ENCODE peak calls at places on chromosomes 11 and 22, in nine cellular contexts. One of them, this sample, is unnamed.

GRCh38 chr22:30422481-30423295 is 2.9 kb upstream of the MTFP1 start:
- DNase-seq in upper lobe of right lung: peak; percentile 80
- DNase-seq in endodermal cell: peak; percentile 92
- DNase-seq in right lobe of liver: peak; percentile 73
- DNase-seq in naive thymus-derived CD4-positive, alpha-beta T cell: no peak
- DNase-seq in DND-41: peak; percentile 33
- DNase-seq in skeletal muscle cell: peak; percentile 96
- DNase-seq in GM12865: no peak
- DNase-seq in NT2/D1: peak; percentile 43
- DNase-seq in this sample: no peak

GRCh38 chr22:24285245-24285644 is 14.6 kb downstream of the SPECC1L start:
- DNase-seq in upper lobe of right lung: no peak
- DNase-seq in endodermal cell: no peak
- DNase-seq in right lobe of liver: no peak
- DNase-seq in naive thymus-derived CD4-positive, alpha-beta T cell: no peak
- DNase-seq in DND-41: no peak
- DNase-seq in skeletal muscle cell: no peak
- DNase-seq in GM12865: peak; percentile 60
- DNase-seq in NT2/D1: no peak
- DNase-seq in this sample: peak; percentile 57

GRCh38 chr11:112394304-112394703 is 133.6 kb upstream of the PLET1 start:
- DNase-seq in upper lobe of right lung: no peak
- DNase-seq in endodermal cell: no peak
- DNase-seq in right lobe of liver: no peak
- DNase-seq in naive thymus-derived CD4-positive, alpha-beta T cell: no peak
- DNase-seq in DND-41: no peak
- DNase-seq in skeletal muscle cell: no peak
- DNase-seq in GM12865: no peak
- DNase-seq in NT2/D1: no peak
- DNase-seq in this sample: no peak

GRCh38 chr11:15471709-15472404 is 357.1 kb downstream of the INSC start:
- DNase-seq in upper lobe of right lung: no peak
- DNase-seq in endodermal cell: peak; percentile 57
- DNase-seq in right lobe of liver: no peak
- DNase-seq in naive thymus-derived CD4-positive, alpha-beta T cell: no peak
- DNase-seq in DND-41: no peak
- DNase-seq in skeletal muscle cell: no peak
- DNase-seq in GM12865: no peak
- DNase-seq in NT2/D1: no peak
- DNase-seq in this sample: no peak

GRCh38 chr22:22942511-22943329 is 55.1 kb downstream of the IGLL5 start:
- DNase-seq in upper lobe of right lung: peak; percentile 67
- DNase-seq in endodermal cell: peak; percentile 94
- DNase-seq in right lobe of liver: peak; percentile 51
- DNase-seq in naive thymus-derived CD4-positive, alpha-beta T cell: peak; percentile 31
- DNase-seq in DND-41: peak; percentile 91
- DNase-seq in skeletal muscle cell: no peak
- DNase-seq in GM12865: peak; percentile 94
- DNase-seq in NT2/D1: peak; percentile 46
- DNase-seq in this sample: peak; percentile 65

GRCh38 chr11:37657645-37658044 is 1059.6 kb upstream of the RAG2 start:
- DNase-seq in upper lobe of right lung: no peak
- DNase-seq in endodermal cell: no peak
- DNase-seq in right lobe of liver: no peak
- DNase-seq in naive thymus-derived CD4-positive, alpha-beta T cell: no peak
- DNase-seq in DND-41: no peak
- DNase-seq in skeletal muscle cell: no peak
- DNase-seq in GM12865: no peak
- DNase-seq in NT2/D1: no peak
- DNase-seq in this sample: no peak

GRCh38 chr11:93648168-93648567 is 13.3 kb upstream of the CEP295 start:
- DNase-seq in upper lobe of right lung: no peak
- DNase-seq in endodermal cell: no peak
- DNase-seq in right lobe of liver: no peak
- DNase-seq in naive thymus-derived CD4-positive, alpha-beta T cell: no peak
- DNase-seq in DND-41: no peak
- DNase-seq in skeletal muscle cell: no peak
- DNase-seq in GM12865: peak; percentile 46
- DNase-seq in NT2/D1: peak; percentile 11
- DNase-seq in this sample: peak; percentile 27

GRCh38 chr11:61747389-61748285 is 4.8 kb upstream of the MYRF start:
- DNase-seq in upper lobe of right lung: peak; percentile 88
- DNase-seq in endodermal cell: peak; percentile 95
- DNase-seq in right lobe of liver: peak; percentile 85
- DNase-seq in naive thymus-derived CD4-positive, alpha-beta T cell: no peak
- DNase-seq in DND-41: peak; percentile 29
- DNase-seq in skeletal muscle cell: no peak
- DNase-seq in GM12865: peak; percentile 70
- DNase-seq in NT2/D1: peak; percentile 59
- DNase-seq in this sample: no peak

GRCh38 chr22:30326704-30327362 is at the start of gene TBC1D10A:
- DNase-seq in upper lobe of right lung: peak; percentile 96
- DNase-seq in endodermal cell: peak; percentile 98
- DNase-seq in right lobe of liver: peak; percentile 94
- DNase-seq in naive thymus-derived CD4-positive, alpha-beta T cell: peak; percentile 88
- DNase-seq in DND-41: peak; percentile 93
- DNase-seq in skeletal muscle cell: peak; percentile 67
- DNase-seq in GM12865: peak; percentile 98
- DNase-seq in NT2/D1: peak; percentile 86
- DNase-seq in this sample: peak; percentile 89

GRCh38 chr11:109799604-109800003 is 293.6 kb upstream of the ZC3H12C start:
- DNase-seq in upper lobe of right lung: no peak
- DNase-seq in endodermal cell: no peak
- DNase-seq in right lobe of liver: no peak
- DNase-seq in naive thymus-derived CD4-positive, alpha-beta T cell: no peak
- DNase-seq in DND-41: no peak
- DNase-seq in skeletal muscle cell: no peak
- DNase-seq in GM12865: no peak
- DNase-seq in NT2/D1: no peak
- DNase-seq in this sample: no peak

GRCh38 chr22:29073618-29074275 is 912 bp downstream of the KREMEN1 start:
- DNase-seq in upper lobe of right lung: peak; percentile 80
- DNase-seq in endodermal cell: peak; percentile 88
- DNase-seq in right lobe of liver: peak; percentile 65
- DNase-seq in naive thymus-derived CD4-positive, alpha-beta T cell: no peak
- DNase-seq in DND-41: peak; percentile 50
- DNase-seq in skeletal muscle cell: no peak
- DNase-seq in GM12865: no peak
- DNase-seq in NT2/D1: no peak
- DNase-seq in this sample: no peak

GRCh38 chr11:110069158-110069737 is 23.9 kb upstream of the ZC3H12C start:
- DNase-seq in upper lobe of right lung: no peak
- DNase-seq in endodermal cell: no peak
- DNase-seq in right lobe of liver: peak; percentile 63
- DNase-seq in naive thymus-derived CD4-positive, alpha-beta T cell: no peak
- DNase-seq in DND-41: no peak
- DNase-seq in skeletal muscle cell: peak; percentile 86
- DNase-seq in GM12865: peak; percentile 37
- DNase-seq in NT2/D1: no peak
- DNase-seq in this sample: peak; percentile 21

GRCh38 chr22:29727248-29727551 is 7.4 kb downstream of the CABP7 start:
- DNase-seq in upper lobe of right lung: peak; percentile 71
- DNase-seq in endodermal cell: peak; percentile 92
- DNase-seq in right lobe of liver: peak; percentile 51
- DNase-seq in naive thymus-derived CD4-positive, alpha-beta T cell: no peak
- DNase-seq in DND-41: peak; percentile 48
- DNase-seq in skeletal muscle cell: no peak
- DNase-seq in GM12865: peak; percentile 20
- DNase-seq in NT2/D1: peak; percentile 66
- DNase-seq in this sample: no peak

GRCh38 chr11:108713076-108713790 is 48.4 kb downstream of the DDX10 start:
- DNase-seq in upper lobe of right lung: no peak
- DNase-seq in endodermal cell: no peak
- DNase-seq in right lobe of liver: no peak
- DNase-seq in naive thymus-derived CD4-positive, alpha-beta T cell: no peak
- DNase-seq in DND-41: no peak
- DNase-seq in skeletal muscle cell: no peak
- DNase-seq in GM12865: peak; percentile 41
- DNase-seq in NT2/D1: no peak
- DNase-seq in this sample: no peak

GRCh38 chr11:27388869-27389268 is 25.9 kb upstream of the CCDC34 start:
- DNase-seq in upper lobe of right lung: no peak
- DNase-seq in endodermal cell: no peak
- DNase-seq in right lobe of liver: no peak
- DNase-seq in naive thymus-derived CD4-positive, alpha-beta T cell: no peak
- DNase-seq in DND-41: no peak
- DNase-seq in skeletal muscle cell: no peak
- DNase-seq in GM12865: no peak
- DNase-seq in NT2/D1: no peak
- DNase-seq in this sample: no peak

GRCh38 chr11:125170001-125170405 is 5.5 kb downstream of the PKNOX2 start:
- DNase-seq in upper lobe of right lung: no peak
- DNase-seq in endodermal cell: no peak
- DNase-seq in right lobe of liver: no peak
- DNase-seq in naive thymus-derived CD4-positive, alpha-beta T cell: no peak
- DNase-seq in DND-41: no peak
- DNase-seq in skeletal muscle cell: no peak
- DNase-seq in GM12865: no peak
- DNase-seq in NT2/D1: no peak
- DNase-seq in this sample: no peak

GRCh38 chr22:49861642-49862407 is 8.2 kb downstream of the ZBED4 start:
- DNase-seq in upper lobe of right lung: peak; percentile 40
- DNase-seq in endodermal cell: no peak
- DNase-seq in right lobe of liver: no peak
- DNase-seq in naive thymus-derived CD4-positive, alpha-beta T cell: no peak
- DNase-seq in DND-41: no peak
- DNase-seq in skeletal muscle cell: no peak
- DNase-seq in GM12865: no peak
- DNase-seq in NT2/D1: no peak
- DNase-seq in this sample: no peak

GRCh38 chr22:37464181-37464580 is 22.0 kb downstream of the MFNG start:
- DNase-seq in upper lobe of right lung: no peak
- DNase-seq in endodermal cell: no peak
- DNase-seq in right lobe of liver: no peak
- DNase-seq in naive thymus-derived CD4-positive, alpha-beta T cell: no peak
- DNase-seq in DND-41: no peak
- DNase-seq in skeletal muscle cell: no peak
- DNase-seq in GM12865: peak; percentile 78
- DNase-seq in NT2/D1: no peak
- DNase-seq in this sample: no peak

GRCh38 chr11:94814238-94814976 is 46.3 kb downstream of the AMOTL1 start:
- DNase-seq in upper lobe of right lung: no peak
- DNase-seq in endodermal cell: no peak
- DNase-seq in right lobe of liver: no peak
- DNase-seq in naive thymus-derived CD4-positive, alpha-beta T cell: no peak
- DNase-seq in DND-41: no peak
- DNase-seq in skeletal muscle cell: no peak
- DNase-seq in GM12865: no peak
- DNase-seq in NT2/D1: no peak
- DNase-seq in this sample: no peak

GRCh38 chr11:34823197-34823596 is 93.0 kb downstream of the APIP start:
- DNase-seq in upper lobe of right lung: no peak
- DNase-seq in endodermal cell: no peak
- DNase-seq in right lobe of liver: peak; percentile 24
- DNase-seq in naive thymus-derived CD4-positive, alpha-beta T cell: no peak
- DNase-seq in DND-41: no peak
- DNase-seq in skeletal muscle cell: no peak
- DNase-seq in GM12865: no peak
- DNase-seq in NT2/D1: no peak
- DNase-seq in this sample: no peak

GRCh38 chr11:116192509-116193206 is 580.1 kb downstream of the BUD13 start:
- DNase-seq in upper lobe of right lung: no peak
- DNase-seq in endodermal cell: peak; percentile 69
- DNase-seq in right lobe of liver: no peak
- DNase-seq in naive thymus-derived CD4-positive, alpha-beta T cell: no peak
- DNase-seq in DND-41: no peak
- DNase-seq in skeletal muscle cell: no peak
- DNase-seq in GM12865: no peak
- DNase-seq in NT2/D1: no peak
- DNase-seq in this sample: no peak
- H3K4me3 ChIP-seq in upper lobe of right lung: peak overlapping the region; percentile 55
- H3K4me3 ChIP-seq in endodermal cell: peak overlapping the region; percentile 79
- H3K4me3 ChIP-seq in right lobe of liver: no peak overlapping the region
- H3K4me3 ChIP-seq in naive thymus-derived CD4-positive, alpha-beta T cell: no peak overlapping the region
- H3K4me3 ChIP-seq in DND-41: no peak overlapping the region
- H3K4me3 ChIP-seq in skeletal muscle cell: peak overlapping the region; percentile 42
- H3K4me3 ChIP-seq in GM12865: no peak overlapping the region
- H3K4me3 ChIP-seq in NT2/D1: peak overlapping the region; percentile 45
- H3K4me3 ChIP-seq in this sample: no peak overlapping the region

DNA sequence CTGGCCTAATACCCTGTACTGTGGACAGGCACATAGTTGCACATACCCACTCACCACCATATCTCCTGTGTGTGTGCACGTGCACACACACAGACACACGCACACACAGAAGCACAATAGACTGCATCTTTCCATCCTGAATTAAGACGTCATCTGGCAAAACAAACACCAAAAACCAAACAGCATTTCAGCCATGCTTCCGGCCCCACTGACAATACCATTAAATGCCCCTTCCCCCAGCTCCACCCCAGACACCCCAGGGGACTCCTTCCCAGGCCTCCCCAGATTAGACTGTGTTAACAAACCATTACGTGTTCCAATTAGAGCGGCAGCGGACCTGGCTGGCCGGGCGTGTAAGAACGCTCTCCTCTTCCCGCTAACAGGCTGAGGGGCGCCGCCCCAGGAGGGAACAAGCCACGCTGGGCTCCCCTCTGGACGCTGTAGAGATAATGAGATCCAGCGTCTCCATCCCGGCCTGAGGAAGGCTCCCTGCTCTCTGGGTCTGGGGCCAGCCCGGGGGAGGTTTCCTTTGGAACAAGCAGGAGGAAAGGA is 72.7 kb downstream of the TP53I11 start:
- DNase-seq in upper lobe of right lung: no peak
- DNase-seq in endodermal cell: peak; percentile 80
- DNase-seq in right lobe of liver: no peak
- DNase-seq in naive thymus-derived CD4-positive, alpha-beta T cell: no peak
- DNase-seq in DND-41: no peak
- DNase-seq in skeletal muscle cell: no peak
- DNase-seq in GM12865: no peak
- DNase-seq in NT2/D1: no peak
- DNase-seq in this sample: no peak
- H3K4me3 ChIP-seq in upper lobe of right lung: no peak overlapping the region
- H3K4me3 ChIP-seq in endodermal cell: no peak overlapping the region
- H3K4me3 ChIP-seq in right lobe of liver: no peak overlapping the region
- H3K4me3 ChIP-seq in naive thymus-derived CD4-positive, alpha-beta T cell: no peak overlapping the region
- H3K4me3 ChIP-seq in DND-41: no peak overlapping the region
- H3K4me3 ChIP-seq in skeletal muscle cell: peak overlapping the region; percentile 5
- H3K4me3 ChIP-seq in GM12865: no peak overlapping the region
- H3K4me3 ChIP-seq in NT2/D1: no peak overlapping the region
- H3K4me3 ChIP-seq in this sample: no peak overlapping the region

DNA sequence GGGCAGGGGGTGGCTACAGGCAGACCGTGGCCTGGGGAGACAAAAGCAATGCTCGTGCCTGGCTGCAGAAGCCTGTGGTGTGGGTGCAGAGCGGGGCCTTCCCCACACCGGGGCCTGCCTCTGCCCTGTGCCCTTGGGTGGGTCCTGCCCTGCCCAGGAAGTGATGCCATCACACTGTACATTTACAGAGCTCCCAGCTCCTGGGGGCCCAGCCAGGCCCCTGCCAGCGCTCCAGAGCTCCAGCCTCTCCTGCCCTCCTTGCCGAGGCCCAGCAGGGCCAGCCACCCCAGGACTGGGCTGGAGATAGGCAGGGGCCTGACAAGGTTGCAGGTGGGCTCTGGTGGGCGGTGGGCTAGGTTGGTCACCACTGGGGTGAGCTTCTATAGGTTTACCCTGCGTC is 40.2 kb downstream of the MUC5B start:
- DNase-seq in upper lobe of right lung: no peak
- DNase-seq in endodermal cell: no peak
- DNase-seq in right lobe of liver: no peak
- DNase-seq in naive thymus-derived CD4-positive, alpha-beta T cell: no peak
- DNase-seq in DND-41: peak; percentile 15
- DNase-seq in skeletal muscle cell: no peak
- DNase-seq in GM12865: no peak
- DNase-seq in NT2/D1: no peak
- DNase-seq in this sample: no peak
- H3K4me3 ChIP-seq in upper lobe of right lung: peak overlapping the region; percentile 58
- H3K4me3 ChIP-seq in endodermal cell: peak overlapping the region; percentile 73
- H3K4me3 ChIP-seq in right lobe of liver: no peak overlapping the region
- H3K4me3 ChIP-seq in naive thymus-derived CD4-positive, alpha-beta T cell: peak overlapping the region; percentile 77
- H3K4me3 ChIP-seq in DND-41: peak overlapping the region; percentile 66
- H3K4me3 ChIP-seq in skeletal muscle cell: peak overlapping the region; percentile 51
- H3K4me3 ChIP-seq in GM12865: peak overlapping the region; percentile 64
- H3K4me3 ChIP-seq in NT2/D1: peak overlapping the region; percentile 74
- H3K4me3 ChIP-seq in this sample: peak overlapping the region; percentile 66

GRCh38 chr11:122754553-122755322 is 83.6 kb upstream of the CRTAM start:
- DNase-seq in upper lobe of right lung: no peak
- DNase-seq in endodermal cell: peak; percentile 78
- DNase-seq in right lobe of liver: no peak
- DNase-seq in naive thymus-derived CD4-positive, alpha-beta T cell: peak; percentile 27
- DNase-seq in DND-41: peak; percentile 57
- DNase-seq in skeletal muscle cell: no peak
- DNase-seq in GM12865: peak; percentile 50
- DNase-seq in NT2/D1: peak; percentile 32
- DNase-seq in this sample: peak; percentile 55
- H3K4me3 ChIP-seq in upper lobe of right lung: no peak overlapping the region
- H3K4me3 ChIP-seq in endodermal cell: no peak overlapping the region
- H3K4me3 ChIP-seq in right lobe of liver: no peak overlapping the region
- H3K4me3 ChIP-seq in naive thymus-derived CD4-positive, alpha-beta T cell: no peak overlapping the region
- H3K4me3 ChIP-seq in DND-41: no peak overlapping the region
- H3K4me3 ChIP-seq in skeletal muscle cell: no peak overlapping the region
- H3K4me3 ChIP-seq in GM12865: no peak overlapping the region
- H3K4me3 ChIP-seq in NT2/D1: no peak overlapping the region
- H3K4me3 ChIP-seq in this sample: no peak overlapping the region

This sample was measured in Jurkat, Clone E6-1.